ENCODE peak calls at places on chromosomes 11 and 22, in five cellular contexts. Z is progenitor cell of endocrine pancreas, D is WTC11, W is GM12878, I is cardiac fibroblast. O is an unnamed sample.

GRCh38 chr11:33208150-33208549 is 46.9 kb upstream of the CSTF3 start:
- DNase-seq in Z (no peak), D (no peak), W (no peak), I (no peak), O (no peak)

GRCh38 chr11:18697581-18697980 is 998 bp upstream of the TMEM86A start:
- DNase-seq in Z (no peak), D (no peak), W (no peak), I (no peak), O (no peak)

GRCh38 chr11:40140560-40140959 is 1318.9 kb downstream of the LRRC4C start:
- DNase-seq in Z (no peak), D (no peak), W (no peak), I (no peak), O (no peak)

GRCh38 chr11:110525883-110526282 is 96.1 kb downstream of the FDX1 start:
- DNase-seq in Z (no peak), D (no peak), W (peak; percentile 15), I (peak; percentile 59), O (no peak)

GRCh38 chr11:284081-285020 is 4.6 kb upstream of the PGGHG start:
- DNase-seq in Z (no peak), D (no peak), W (no peak), I (no peak), O (no peak)

GRCh38 chr11:44978961-44979331 is 28.3 kb upstream of the TP53I11 start:
- DNase-seq in Z (no peak), D (no peak), W (no peak), I (no peak), O (no peak)

GRCh38 chr22:43154887-43155536 is 3.7 kb downstream of the TSPO start:
- DNase-seq in Z (no peak), D (no peak), W (no peak), I (no peak), O (no peak)

GRCh38 chr11:128628686-128629085 is 41.3 kb upstream of the ETS1 start:
- DNase-seq in Z (no peak), D (no peak), W (no peak), I (no peak), O (no peak)

GRCh38 chr11:65572356-65573043 is at the start of gene FAM89B:
- DNase-seq in Z (peak; percentile 54), D (peak; percentile 87), W (no peak), I (peak; percentile 87), O (peak; percentile 91)

GRCh38 chr22:48685767-48686166 is 1141.9 kb downstream of the BRD1 start:
- DNase-seq in Z (no peak), D (no peak), W (no peak), I (no peak), O (no peak)

GRCh38 chr11:125489166-125489565 is 6.9 kb downstream of the FEZ1 start:
- DNase-seq in Z (no peak), D (no peak), W (no peak), I (no peak), O (no peak)
- TF ChIP-seq CTCF in Z (no peak), D (no peak), W (no peak), I (no peak), O (no peak)

GRCh38 chr11:72040497-72041363 is 39.6 kb downstream of the NUMA1 start:
- DNase-seq in Z (peak; percentile 48), D (peak; percentile 71), W (no peak), I (peak; percentile 97), O (peak; percentile 82)
- TF ChIP-seq CTCF in Z (no peak), D (no peak), W (no peak), I (no peak), O (no peak)

GRCh38 chr11:27894552-27894951 is 194.3 kb upstream of the BDNF start:
- DNase-seq in Z (no peak), D (no peak), W (no peak), I (no peak), O (no peak)
- TF ChIP-seq CTCF in Z (no peak), D (no peak), W (no peak), I (no peak), O (no peak)

GRCh38 chr11:79159657-79160450 is 281.0 kb downstream of the TENM4 start:
- DNase-seq in Z (no peak), D (no peak), W (no peak), I (no peak), O (no peak)
- TF ChIP-seq CTCF in Z (peak; percentile 42), D (no peak), W (no peak), I (no peak), O (peak; percentile 45)

DNA sequence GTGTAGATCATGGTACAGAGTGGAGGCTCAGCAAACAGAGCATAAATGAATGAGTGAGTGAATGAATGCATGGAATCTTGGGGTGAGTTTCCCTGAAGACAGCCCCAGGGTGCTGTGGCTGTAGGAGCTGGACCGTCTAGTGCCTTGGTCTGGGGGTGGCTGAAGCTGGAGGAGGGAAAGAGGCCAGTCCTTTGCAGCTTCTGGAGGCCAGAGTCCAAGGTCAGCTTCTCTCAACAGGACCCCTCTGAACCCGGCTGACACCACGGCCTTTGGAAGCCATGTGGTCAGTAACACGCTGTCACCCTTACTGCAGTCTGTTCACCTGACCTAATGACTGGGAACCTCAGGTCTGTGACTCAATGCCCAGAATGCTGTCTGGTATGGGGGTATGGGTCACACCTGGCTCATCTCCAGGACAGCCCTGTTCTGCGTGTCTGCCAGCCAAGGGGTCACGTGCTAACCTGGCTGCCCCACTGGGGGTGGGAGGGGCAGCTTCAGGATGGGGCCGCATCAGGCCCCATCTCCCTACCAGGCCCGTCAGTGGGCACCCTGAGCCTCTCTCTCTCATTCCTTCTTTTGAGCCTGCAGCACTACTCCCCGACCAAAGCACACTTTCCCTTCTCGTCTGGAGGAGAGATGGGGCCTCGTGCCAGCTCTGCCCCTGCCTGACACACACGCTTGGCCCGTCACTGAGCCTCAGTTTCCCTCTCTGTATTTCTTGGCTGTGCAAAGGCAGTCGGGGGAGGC is 24.1 kb upstream of the CHKA start:
- DNase-seq in Z (no peak), D (no peak), W (no peak), I (no peak), O (no peak)
- TF ChIP-seq CTCF in Z (no peak), D (no peak), W (no peak), I (no peak), O (no peak)

DNA sequence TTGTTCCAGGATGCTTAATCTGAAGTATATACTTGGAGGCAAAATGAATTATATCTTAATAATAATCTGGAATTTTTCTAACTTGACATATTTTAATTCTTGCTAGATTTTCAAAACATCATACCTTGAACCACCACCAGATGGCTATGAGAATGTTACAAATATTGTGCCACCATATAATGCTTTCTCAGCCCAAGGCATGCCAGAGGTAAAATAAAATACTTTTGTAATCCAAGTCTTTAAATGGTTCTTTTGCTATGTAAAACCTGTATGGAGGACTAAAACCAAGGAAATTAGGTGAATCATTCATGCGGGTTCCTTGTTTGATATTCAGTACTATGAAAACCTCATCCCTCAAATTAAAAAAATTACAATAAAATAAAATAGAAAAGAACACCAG is 14.4 kb downstream of the NAALAD2 start:
- DNase-seq in Z (no peak), D (no peak), W (no peak), I (no peak), O (no peak)
- TF ChIP-seq CTCF in Z (peak; percentile 20), D (no peak), W (no peak), I (peak; percentile 7), O (peak; percentile 34)

GRCh38 chr11:89405629-89406028 is 85.5 kb downstream of the NOX4 start:
- DNase-seq in Z (no peak), D (no peak), W (no peak), I (peak; percentile 26), O (no peak)
- TF ChIP-seq CTCF in Z (peak; percentile 26), D (no peak), W (no peak), I (peak; percentile 20), O (peak; percentile 66)

GRCh38 chr22:33648478-33648877 is 271.8 kb downstream of the LARGE1 start:
- DNase-seq in Z (no peak), D (no peak), W (no peak), I (no peak), O (no peak)
- TF ChIP-seq CTCF in Z (no peak), D (no peak), W (no peak), I (no peak), O (no peak)

O was measured in glutamatergic neuron.